ENCODE peak calls at places on chromosomes 11 and 22, in nine cellular contexts. M, P, L, K, T, S, Z, F and O are unnamed samples.

GRCh38 chr22:16915711-16916110 is 90.5 kb upstream of the XKR3 start:
- DNase-seq in M (no peak), P (no peak), L (no peak), K (no peak), T (no peak), S (no peak), Z (no peak), F (peak), O (no peak)

GRCh38 chr11:73184953-73185671 is 33.0 kb upstream of the P2RY2 start:
- DNase-seq in M (peak), P (peak), L (peak), K (peak), T (peak), S (peak), Z (peak), F (peak), O (no peak)

GRCh38 chr22:44357962-44358553 is 45.3 kb upstream of the SHISAL1 start:
- DNase-seq in M (peak), P (no peak), L (no peak), K (no peak), T (peak), S (peak), Z (no peak), F (no peak), O (no peak)

GRCh38 chr11:2741377-2742131 is 41.8 kb upstream of the KCNQ1OT1 start:
- DNase-seq in M (no peak), P (no peak), L (no peak), K (peak), T (peak), S (peak), Z (no peak), F (no peak), O (no peak)

GRCh38 chr11:64870176-64870892 is 8.1 kb downstream of the EHD1 start:
- DNase-seq in M (peak), P (no peak), L (peak), K (peak), T (peak), S (peak), Z (peak), F (peak), O (no peak)

GRCh38 chr22:49975543-49976389 is 15.2 kb downstream of the PIM3 start:
- DNase-seq in M (peak), P (no peak), L (no peak), K (no peak), T (no peak), S (no peak), Z (no peak), F (peak), O (no peak)

GRCh38 chr11:31882951-31883392 is 71.8 kb upstream of the PAX6 start:
- DNase-seq in M (no peak), P (no peak), L (no peak), K (no peak), T (no peak), S (peak), Z (no peak), F (no peak), O (no peak)

GRCh38 chr11:63613517-63614135 is 607 bp downstream of the PLAAT3 start:
- DNase-seq in M (peak), P (peak), L (peak), K (no peak), T (no peak), S (peak), Z (peak), F (peak), O (no peak)

GRCh38 chr11:6757373-6757967 is 14.3 kb downstream of the OR2AG2 start:
- DNase-seq in M (peak), P (peak), L (peak), K (peak), T (peak), S (peak), Z (peak), F (peak), O (no peak)

GRCh38 chr22:37282385-37282677 is at the start of gene CYTH4:
- DNase-seq in M (peak), P (peak), L (peak), K (no peak), T (no peak), S (no peak), Z (no peak), F (peak), O (peak)

GRCh38 chr22:42970029-42970428 is 44.9 kb downstream of the PACSIN2 start:
- DNase-seq in M (no peak), P (no peak), L (peak), K (no peak), T (no peak), S (no peak), Z (no peak), F (no peak), O (no peak)

GRCh38 chr11:83521647-83522596 is 235.8 kb upstream of the CCDC90B start:
- DNase-seq in M (no peak), P (no peak), L (no peak), K (peak), T (peak), S (no peak), Z (peak), F (peak), O (no peak)

GRCh38 chr11:132396318-132396717 is 1025.9 kb downstream of the NTM start:
- DNase-seq in M (no peak), P (no peak), L (no peak), K (no peak), T (no peak), S (no peak), Z (no peak), F (no peak), O (no peak)

GRCh38 chr11:20097319-20098221 is 62.7 kb downstream of the DBX1 start:
- DNase-seq in M (no peak), P (no peak), L (no peak), K (peak), T (peak), S (peak), Z (no peak), F (no peak), O (no peak)

GRCh38 chr11:35553831-35554230 is 28.4 kb upstream of the PAMR1 start:
- DNase-seq in M (no peak), P (no peak), L (peak), K (peak), T (peak), S (peak), Z (no peak), F (no peak), O (no peak)

GRCh38 chr11:20596629-20597129 is 2.7 kb upstream of the SLC6A5 start:
- DNase-seq in M (no peak), P (no peak), L (no peak), K (no peak), T (no peak), S (no peak), Z (no peak), F (no peak), O (no peak)

GRCh38 chr22:20431520-20432237 is 5.9 kb downstream of the SCARF2 start:
- DNase-seq in M (no peak), P (no peak), L (no peak), K (no peak), T (no peak), S (no peak), Z (no peak), F (no peak), O (no peak)

DNA sequence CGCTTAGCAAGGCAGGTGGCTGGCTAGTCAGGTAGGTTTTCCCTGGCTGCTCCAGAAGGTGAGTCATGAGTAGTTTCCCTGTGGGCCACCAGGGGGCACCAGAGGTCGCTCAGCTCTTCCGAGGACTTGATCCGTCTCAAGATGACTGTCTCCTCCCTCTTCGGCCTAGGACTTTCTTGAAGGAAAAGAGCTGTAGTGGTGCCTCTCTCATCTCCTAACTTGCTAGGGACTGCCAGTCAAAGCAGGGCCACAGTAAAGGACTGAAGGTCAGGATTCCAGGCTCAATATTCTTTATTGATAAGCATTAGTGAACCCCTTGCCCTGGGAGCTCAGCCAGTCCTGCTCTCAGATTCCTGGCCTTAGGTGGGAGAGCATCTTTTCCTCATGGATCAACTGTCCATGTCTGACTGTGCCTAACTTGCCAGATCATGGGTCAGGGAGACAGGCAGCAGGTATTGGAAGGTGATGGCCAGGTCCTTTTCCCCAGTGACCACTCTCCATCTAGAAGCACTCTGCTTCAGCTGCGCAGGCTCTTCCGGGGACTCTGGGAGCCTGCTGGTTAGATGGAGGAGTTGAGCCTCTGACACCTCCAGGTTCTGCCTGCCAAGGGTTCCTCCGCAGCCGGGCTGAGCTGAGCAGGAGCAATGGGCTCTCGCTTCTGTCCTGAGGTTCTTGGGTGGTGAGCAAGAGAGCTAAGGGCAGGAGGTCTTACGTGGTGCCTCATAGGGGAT is 1.9 kb downstream of the POLD4 start:
- DNase-seq in M (peak), P (no peak), L (peak), K (peak), T (peak), S (peak), Z (peak), F (peak), O (peak)
- H3K4me3 ChIP-seq in M (no peak), P (no peak), L (no peak), K (no peak), T (no peak), S (no peak), Z (no peak), F (peak), O (peak)

DNA sequence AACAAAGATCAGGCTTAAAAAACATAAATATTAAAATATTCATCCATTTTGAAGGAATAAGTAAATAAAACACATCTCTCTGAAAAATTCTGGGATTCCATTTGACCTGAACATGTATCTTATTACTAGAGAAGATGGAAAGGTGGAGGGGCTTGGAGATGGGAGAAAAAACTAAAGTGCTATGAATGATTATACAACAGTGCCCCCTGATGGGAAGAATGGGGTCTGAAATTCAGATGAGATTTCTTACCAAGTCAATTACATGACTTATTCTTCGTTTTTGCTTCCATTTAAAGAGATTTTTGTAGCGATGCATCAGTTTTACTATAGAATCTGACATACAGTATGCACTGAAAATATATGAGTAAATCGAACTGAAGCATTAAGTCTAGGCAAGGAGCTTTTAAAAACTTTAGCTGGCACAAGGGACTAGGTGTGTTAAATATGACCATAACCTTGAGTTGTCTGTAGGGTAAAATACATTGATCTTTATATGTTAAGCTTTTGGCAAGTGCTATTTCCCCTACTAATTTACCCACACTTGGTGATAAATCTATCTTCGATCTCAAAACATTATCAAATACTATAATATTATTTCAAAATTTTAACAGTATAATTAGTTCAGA is 718.8 kb downstream of the CNTN5 start:
- DNase-seq in M (no peak), P (no peak), L (peak), K (peak), T (peak), S (peak), Z (peak), F (peak), O (no peak)
- TF ChIP-seq CTCF in M (peak), P (peak), L (peak), K (peak), T (peak), S (peak), Z (peak), F (peak), O (peak)

GRCh38 chr11:127656266-127656879 is 655.8 kb upstream of the KIRREL3 start:
- DNase-seq in M (no peak), P (no peak), L (no peak), K (no peak), T (peak), S (peak), Z (no peak), F (no peak), O (no peak)
- H3K4me3 ChIP-seq in M (no peak), P (no peak), L (no peak), K (no peak), T (no peak), S (no peak), Z (no peak), F (no peak), O (no peak)

GRCh38 chr11:130904380-130904779 is 11.9 kb downstream of the SNX19 start:
- DNase-seq in M (no peak), P (no peak), L (no peak), K (peak), T (no peak), S (peak), Z (no peak), F (no peak), O (no peak)
- TF ChIP-seq CTCF in M (peak), P (peak), L (no peak), K (peak), T (peak), S (peak), Z (peak), F (no peak), O (peak)

GRCh38 chr11:61632096-61632495 is 48.1 kb upstream of the DAGLA start:
- DNase-seq in M (no peak), P (no peak), L (no peak), K (no peak), T (no peak), S (no peak), Z (no peak), F (no peak), O (no peak)

GRCh38 chr11:61626580-61627380 is 45.9 kb upstream of the SYT7 start:
- DNase-seq in M (peak), P (peak), L (peak), K (peak), T (peak), S (no peak), Z (peak), F (no peak), O (no peak)

GRCh38 chr11:61627831-61628753 is 47.2 kb upstream of the SYT7 start:
- DNase-seq in M (peak), P (peak), L (peak), K (peak), T (peak), S (peak), Z (peak), F (peak), O (no peak)

GRCh38 chr11:61629082-61629481 is 48.2 kb upstream of the SYT7 start:
- DNase-seq in M (no peak), P (no peak), L (no peak), K (no peak), T (no peak), S (no peak), Z (no peak), F (no peak), O (no peak)

GRCh38 chr11:61630104-61630503 is 49.2 kb upstream of the SYT7 start:
- DNase-seq in M (no peak), P (no peak), L (no peak), K (peak), T (no peak), S (no peak), Z (no peak), F (no peak), O (no peak)
- H3K4me3 ChIP-seq in M (no peak), P (no peak), L (no peak), K (no peak), T (no peak), S (no peak), Z (no peak), F (no peak), O (no peak)

DNA sequence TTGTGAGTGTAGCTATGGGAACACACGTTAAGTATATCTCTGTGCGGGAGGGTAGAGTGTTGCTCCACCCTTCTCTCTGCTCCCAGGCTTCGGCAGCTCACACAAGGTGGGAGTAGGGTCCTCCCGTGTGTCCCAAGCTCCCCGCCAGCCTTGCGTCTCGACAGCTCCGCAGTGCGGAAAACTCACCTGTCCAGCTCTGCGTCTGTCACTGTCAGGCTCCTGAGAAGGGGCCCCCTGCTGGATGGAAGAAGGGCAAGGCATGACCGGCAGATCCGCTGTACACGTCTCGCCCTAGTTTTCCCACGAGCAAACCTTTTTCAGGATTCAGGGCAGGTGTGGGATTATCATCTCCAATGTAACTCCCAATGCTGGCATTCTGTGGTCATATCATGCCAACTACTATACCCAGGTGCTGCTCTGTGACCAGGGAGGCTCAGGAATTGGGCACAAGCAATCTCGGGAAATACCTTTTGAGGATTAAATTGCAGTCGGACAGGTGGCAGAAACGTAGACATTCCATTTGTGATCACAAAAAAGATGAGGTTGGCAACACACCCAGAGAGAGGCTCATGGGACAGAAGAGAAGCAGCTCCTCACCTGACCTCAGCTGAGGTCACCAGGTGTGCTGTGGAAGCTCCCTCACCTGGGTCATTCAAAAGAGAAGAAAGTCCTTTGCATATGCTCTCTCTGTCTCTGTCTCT is 314.0 kb upstream of the B3GAT1 start:
- DNase-seq in M (peak), P (no peak), L (peak), K (no peak), T (no peak), S (no peak), Z (no peak), F (no peak), O (no peak)
- TF ChIP-seq CTCF in M (peak), P (no peak), L (peak), K (no peak), T (no peak), S (no peak), Z (no peak), F (peak), O (no peak)

GRCh38 chr11:79536155-79536917 is 95.5 kb upstream of the TENM4 start:
- DNase-seq in M (no peak), P (no peak), L (no peak), K (no peak), T (no peak), S (no peak), Z (no peak), F (no peak), O (no peak)

GRCh38 chr11:79538775-79539174 is 97.9 kb upstream of the TENM4 start:
- DNase-seq in M (no peak), P (no peak), L (no peak), K (no peak), T (no peak), S (no peak), Z (no peak), F (peak), O (no peak)

DNA sequence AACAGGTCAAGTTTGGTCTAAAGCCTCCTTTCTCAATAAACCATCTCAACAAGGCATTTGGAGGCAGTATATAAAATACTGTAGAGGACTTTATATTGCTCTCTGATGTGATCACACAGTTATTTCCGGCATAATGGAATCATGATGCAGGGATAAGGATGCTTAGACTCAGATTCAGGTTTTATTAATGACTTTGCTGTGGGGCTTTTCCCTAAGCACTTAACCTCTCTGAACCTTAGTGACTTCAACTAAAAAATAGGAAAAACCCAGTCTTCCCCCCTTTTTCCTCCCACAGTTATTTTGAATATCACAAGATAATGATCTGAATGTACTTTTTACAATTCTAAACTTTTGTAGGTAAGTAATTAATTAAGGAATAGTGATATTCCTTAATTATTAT is 94.8 kb upstream of the TENM4 start:
- DNase-seq in M (no peak), P (no peak), L (no peak), K (no peak), T (no peak), S (no peak), Z (no peak), F (no peak), O (no peak)
- H3K4me3 ChIP-seq in M (no peak), P (no peak), L (no peak), K (no peak), T (no peak), S (no peak), Z (no peak), F (no peak), O (no peak)

GRCh38 chr11:115503886-115504278 is 333 bp downstream of the CADM1 start:
- DNase-seq in M (no peak), P (peak), L (no peak), K (no peak), T (no peak), S (no peak), Z (no peak), F (no peak), O (no peak)

GRCh38 chr11:115504279-115505158 is at the start of gene CADM1:
- DNase-seq in M (peak), P (peak), L (peak), K (peak), T (peak), S (peak), Z (peak), F (peak), O (peak)

GRCh38 chr11:115502636-115503082 is 1.6 kb downstream of the CADM1 start:
- DNase-seq in M (no peak), P (no peak), L (no peak), K (no peak), T (no peak), S (no peak), Z (no peak), F (no peak), O (no peak)

GRCh38 chr11:115501895-115502589 is 2.2 kb downstream of the CADM1 start:
- DNase-seq in M (no peak), P (no peak), L (no peak), K (no peak), T (peak), S (peak), Z (peak), F (peak), O (peak)

DNA sequence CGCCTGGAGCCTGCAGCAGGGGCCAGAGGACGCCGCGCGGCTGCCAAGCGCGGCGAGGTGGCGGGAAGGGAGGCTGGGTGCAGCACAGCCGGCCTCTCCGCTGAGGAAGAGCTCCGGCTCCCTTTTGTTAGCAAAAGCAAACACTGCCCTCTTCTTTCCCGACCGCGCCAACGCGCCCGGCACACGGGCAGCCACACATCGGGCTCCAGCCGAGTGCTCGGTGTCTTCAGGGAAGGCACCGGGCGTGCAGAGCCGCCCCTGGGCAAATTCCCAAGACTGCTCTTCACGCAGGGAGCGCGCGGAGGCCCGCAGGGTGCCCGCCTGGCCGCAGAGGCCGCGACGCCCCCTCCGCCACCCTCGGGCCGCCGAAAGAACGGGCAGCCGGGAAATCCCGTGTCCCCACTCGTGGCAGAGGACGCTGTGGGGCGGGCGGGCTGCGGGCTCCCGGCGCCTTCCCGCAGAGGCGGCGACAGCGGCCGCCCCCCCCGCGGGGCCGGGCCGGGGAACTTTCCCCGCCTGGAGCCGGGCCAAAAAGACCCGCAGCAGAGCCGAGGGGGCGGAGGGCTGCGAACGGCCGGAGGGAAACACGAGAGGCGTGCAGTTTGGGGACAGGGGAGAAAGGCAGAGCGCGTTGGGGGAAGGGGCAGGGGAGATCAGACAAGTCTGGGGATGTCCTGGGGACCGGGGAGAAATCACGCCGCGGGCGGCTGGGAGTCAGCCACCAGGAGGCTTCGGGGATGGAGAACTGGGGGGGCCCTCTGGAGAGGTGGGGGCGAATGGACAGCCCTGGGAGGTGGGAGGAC is 931 bp downstream of the CADM1 start:
- DNase-seq in M (peak), P (peak), L (peak), K (peak), T (peak), S (peak), Z (peak), F (peak), O (peak)
- TF ChIP-seq CTCF in M (peak), P (peak), L (peak), K (peak), T (peak), S (peak), Z (peak), F (no peak), O (peak)

GRCh38 chr11:55920537-55920936 is 6.2 kb upstream of the OR5W2 start:
- DNase-seq in M (no peak), P (no peak), L (no peak), K (no peak), T (no peak), S (no peak), Z (no peak), F (no peak), O (no peak)
- H3K4me3 ChIP-seq in M (no peak), P (no peak), L (no peak), K (no peak), T (no peak), S (no peak), Z (no peak), F (no peak), O (no peak)